ENCODE peak calls at places on chromosomes 1 and 21, in four cellular contexts. One of them, this sample, is unnamed. For H3K9me3, the result is how much of the 10 kb centered on the place peaks cover.

GRCh38 chr1:109391626-109392025 is 6.1 kb downstream of the SORT1 start:
- DNase-seq in lower lobe of right lung: no peak
- DNase-seq in Caco-2: no peak
- DNase-seq in mucosa of descending colon: no peak
- DNase-seq in this sample: no peak

GRCh38 chr21:27713159-27714109 is 746.5 kb upstream of the ADAMTS5 start:
- DNase-seq in lower lobe of right lung: peak
- DNase-seq in Caco-2: no peak
- DNase-seq in mucosa of descending colon: no peak
- DNase-seq in this sample: no peak

GRCh38 chr1:154768456-154769125 is 101.5 kb downstream of the KCNN3 start:
- DNase-seq in lower lobe of right lung: no peak
- DNase-seq in Caco-2: no peak
- DNase-seq in mucosa of descending colon: no peak
- DNase-seq in this sample: no peak

GRCh38 chr1:39762550-39763540 is 8.3 kb downstream of the OXCT2 start:
- DNase-seq in lower lobe of right lung: no peak
- DNase-seq in Caco-2: no peak
- DNase-seq in mucosa of descending colon: no peak
- DNase-seq in this sample: no peak

GRCh38 chr1:179082308-179083030 is 599 bp downstream of the TOR3A start:
- DNase-seq in lower lobe of right lung: no peak
- DNase-seq in Caco-2: peak
- DNase-seq in mucosa of descending colon: peak
- DNase-seq in this sample: peak

GRCh38 chr1:30953685-30954084 is 45.1 kb upstream of the SDC3 start:
- DNase-seq in lower lobe of right lung: no peak
- DNase-seq in Caco-2: no peak
- DNase-seq in mucosa of descending colon: no peak
- DNase-seq in this sample: no peak

GRCh38 chr21:28671549-28672195 is 321.0 kb downstream of the LTN1 start:
- DNase-seq in lower lobe of right lung: no peak
- DNase-seq in Caco-2: no peak
- DNase-seq in mucosa of descending colon: no peak
- DNase-seq in this sample: no peak

GRCh38 chr21:39317134-39318090 is 4.0 kb upstream of the BRWD1 start:
- DNase-seq in lower lobe of right lung: no peak
- DNase-seq in Caco-2: peak
- DNase-seq in mucosa of descending colon: no peak
- DNase-seq in this sample: no peak

GRCh38 chr1:111752186-111752585 is 3.5 kb upstream of the DDX20 start:
- DNase-seq in lower lobe of right lung: no peak
- DNase-seq in Caco-2: no peak
- DNase-seq in mucosa of descending colon: no peak
- DNase-seq in this sample: no peak

GRCh38 chr1:214445201-214445600 is 106.2 kb downstream of the PTPN14 start:
- DNase-seq in lower lobe of right lung: no peak
- DNase-seq in Caco-2: no peak
- DNase-seq in mucosa of descending colon: no peak
- DNase-seq in this sample: no peak

GRCh38 chr1:30305519-30305918 is 417.9 kb downstream of the MATN1 start:
- DNase-seq in lower lobe of right lung: no peak
- DNase-seq in Caco-2: no peak
- DNase-seq in mucosa of descending colon: no peak
- DNase-seq in this sample: no peak

GRCh38 chr1:228306275-228307217 is 98.7 kb downstream of the OBSCN start:
- DNase-seq in lower lobe of right lung: peak
- DNase-seq in Caco-2: no peak
- DNase-seq in mucosa of descending colon: no peak
- DNase-seq in this sample: peak

GRCh38 chr1:28594661-28595411 is 2.8 kb downstream of the RAB42 start:
- DNase-seq in lower lobe of right lung: no peak
- DNase-seq in Caco-2: no peak
- DNase-seq in mucosa of descending colon: no peak
- DNase-seq in this sample: peak

GRCh38 chr21:16004121-16004520 is 274.3 kb downstream of the USP25 start:
- DNase-seq in lower lobe of right lung: no peak
- DNase-seq in Caco-2: no peak
- DNase-seq in mucosa of descending colon: no peak
- DNase-seq in this sample: no peak

DNA sequence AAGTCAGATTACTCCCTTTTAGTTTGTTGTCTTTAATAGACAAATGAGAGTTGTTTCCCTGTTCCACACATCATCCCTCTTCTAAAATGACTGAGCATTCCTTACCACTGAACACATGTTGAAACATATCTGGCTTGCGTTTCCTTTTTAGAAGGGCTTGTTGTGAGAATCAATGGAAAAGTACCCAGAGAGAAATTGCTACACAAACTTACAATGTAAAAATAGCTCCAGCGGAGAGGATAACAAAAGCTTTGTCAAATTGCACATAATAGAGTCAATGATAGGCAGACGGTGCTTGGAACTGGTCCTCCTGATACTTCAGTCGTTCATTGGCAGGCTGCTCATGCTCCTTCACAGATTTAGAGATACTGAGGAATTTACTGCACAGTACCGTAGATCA is 123.9 kb downstream of the CYYR1 start:
- DNase-seq in lower lobe of right lung: no peak
- DNase-seq in Caco-2: no peak
- DNase-seq in mucosa of descending colon: no peak
- DNase-seq in this sample: no peak
- H3K9me3 ChIP-seq in lower lobe of right lung: under half
- H3K9me3 ChIP-seq in Caco-2: under half
- H3K9me3 ChIP-seq in mucosa of descending colon: under half
- H3K9me3 ChIP-seq in this sample: under half

DNA sequence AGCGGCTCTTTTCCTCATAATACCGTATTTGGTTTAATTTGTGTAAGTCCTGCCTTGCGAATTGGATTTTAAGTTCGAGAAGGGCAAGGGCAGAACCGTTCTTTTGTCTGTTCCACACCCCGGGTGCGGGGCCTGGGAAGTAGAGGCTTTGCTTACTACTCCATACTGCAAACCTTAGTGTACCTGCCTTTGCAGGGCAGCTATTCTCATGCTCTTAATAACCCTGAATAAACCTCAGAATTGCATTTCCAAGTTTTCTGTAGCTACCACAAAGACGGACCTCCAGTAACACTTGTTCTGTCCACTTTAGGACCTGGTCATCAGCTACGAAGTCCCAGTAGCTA is 657 bp upstream of the HNRNPU start:
- DNase-seq in lower lobe of right lung: no peak
- DNase-seq in Caco-2: peak
- DNase-seq in mucosa of descending colon: no peak
- DNase-seq in this sample: peak
- TF ChIP-seq CTCF in lower lobe of right lung: no peak
- TF ChIP-seq CTCF in Caco-2: no peak
- TF ChIP-seq CTCF in mucosa of descending colon: no peak
- TF ChIP-seq CTCF in this sample: no peak

GRCh38 chr21:7933923-7934322 is 2587.5 kb upstream of the TPTE start:
- DNase-seq in lower lobe of right lung: no peak
- DNase-seq in Caco-2: no peak
- DNase-seq in mucosa of descending colon: no peak
- DNase-seq in this sample: no peak
- H3K9me3 ChIP-seq in lower lobe of right lung: half or more
- H3K9me3 ChIP-seq in Caco-2: under half
- H3K9me3 ChIP-seq in mucosa of descending colon: under half
- H3K9me3 ChIP-seq in this sample: under half

GRCh38 chr1:215555531-215555930 is 11.6 kb upstream of the KCTD3 start:
- DNase-seq in lower lobe of right lung: no peak
- DNase-seq in Caco-2: no peak
- DNase-seq in mucosa of descending colon: no peak
- DNase-seq in this sample: no peak
- TF ChIP-seq CTCF in lower lobe of right lung: no peak
- TF ChIP-seq CTCF in Caco-2: no peak
- TF ChIP-seq CTCF in mucosa of descending colon: no peak
- TF ChIP-seq CTCF in this sample: no peak

GRCh38 chr1:248225537-248225936 is 5.7 kb upstream of the OR2M4 start:
- DNase-seq in lower lobe of right lung: no peak
- DNase-seq in Caco-2: no peak
- DNase-seq in mucosa of descending colon: no peak
- DNase-seq in this sample: no peak

GRCh38 chr1:248229360-248229908 is 1.8 kb upstream of the OR2M4 start:
- DNase-seq in lower lobe of right lung: no peak
- DNase-seq in Caco-2: no peak
- DNase-seq in mucosa of descending colon: no peak
- DNase-seq in this sample: no peak

GRCh38 chr1:248231117-248231516 is at the start of gene OR2M4:
- DNase-seq in lower lobe of right lung: no peak
- DNase-seq in Caco-2: no peak
- DNase-seq in mucosa of descending colon: no peak
- DNase-seq in this sample: no peak
- H3K9me3 ChIP-seq in lower lobe of right lung: under half
- H3K9me3 ChIP-seq in Caco-2: under half
- H3K9me3 ChIP-seq in mucosa of descending colon: half or more
- H3K9me3 ChIP-seq in this sample: under half

GRCh38 chr1:17572264-17572985 is 32.9 kb downstream of the ARHGEF10L start:
- DNase-seq in lower lobe of right lung: no peak
- DNase-seq in Caco-2: peak
- DNase-seq in mucosa of descending colon: no peak
- DNase-seq in this sample: no peak
- TF ChIP-seq CTCF in lower lobe of right lung: no peak
- TF ChIP-seq CTCF in Caco-2: peak
- TF ChIP-seq CTCF in mucosa of descending colon: no peak
- TF ChIP-seq CTCF in this sample: no peak